ENCODE peak calls at places on chromosomes 2 and 18, in five cellular contexts. H, X, B, M and J are unnamed samples.

GRCh38 chr18:22800551-22800951 is 132.6 kb upstream of the RBBP8 start:
- DNase-seq in H (peak; percentile 13), X (no peak), M (no peak), B (no peak), J (no peak)

GRCh38 chr2:234670052-234670451 is 173.2 kb upstream of the ARL4C start:
- DNase-seq in H (no peak), X (no peak), B (peak; percentile 15), M (peak; percentile 39), J (no peak)

GRCh38 chr2:172086349-172087190 is 1.3 kb downstream of the DLX1 start:
- DNase-seq in M (peak; percentile 20), X (no peak), B (peak; percentile 91), H (no peak), J (no peak)

GRCh38 chr2:132668189-132668833 is 1.7 kb downstream of the LYPD1 start:
- DNase-seq in H (no peak), M (peak; percentile 45), X (no peak), B (peak; percentile 87), J (no peak)

GRCh38 chr2:235988271-235989015 is 179.7 kb downstream of the GBX2 start:
- DNase-seq in H (no peak), X (no peak), M (peak; percentile 41), B (no peak), J (no peak)

GRCh38 chr18:23585007-23585871 is 1.1 kb downstream of the NPC1 start:
- DNase-seq in B (peak; percentile 66), H (no peak), X (no peak), M (peak; percentile 40), J (no peak)

GRCh38 chr2:144707927-144708326 is 188.0 kb upstream of the ZEB2 start:
- DNase-seq in H (no peak), M (no peak), B (no peak), X (no peak), J (no peak)

GRCh38 chr2:143533846-143534245 is 404.6 kb downstream of the ARHGAP15 start:
- DNase-seq in X (no peak), B (peak; percentile 44), H (no peak), M (no peak), J (no peak)

GRCh38 chr2:8197825-8198224 is 484.0 kb upstream of the ID2 start:
- DNase-seq in X (no peak), H (no peak), B (no peak), M (no peak), J (no peak)

GRCh38 chr18:2905802-2906521 is 59.2 kb downstream of the EMILIN2 start:
- DNase-seq in X (no peak), M (peak; percentile 46), H (peak; percentile 75), B (peak; percentile 77), J (peak; percentile 78)

GRCh38 chr2:43193652-43193995 is 32.8 kb downstream of the ZFP36L2 start:
- DNase-seq in X (no peak), B (no peak), M (no peak), H (no peak), J (no peak)
- H3K4me1 ChIP-seq in X (peaks cover 28% of the 10 kb centered on the region), B (peaks cover 9% of the 10 kb centered on the region), M (no peaks in the 10 kb centered on the region), H (no peaks in the 10 kb centered on the region), J (no peaks in the 10 kb centered on the region)

GRCh38 chr2:45700407-45701013 is 49.0 kb downstream of the PRKCE start:
- DNase-seq in M (no peak), H (no peak), X (no peak), B (peak; percentile 48), J (no peak)
- TF ChIP-seq CTCF in M (no peak), H (no peak), X (no peak), B (no peak), J (no peak)

DNA sequence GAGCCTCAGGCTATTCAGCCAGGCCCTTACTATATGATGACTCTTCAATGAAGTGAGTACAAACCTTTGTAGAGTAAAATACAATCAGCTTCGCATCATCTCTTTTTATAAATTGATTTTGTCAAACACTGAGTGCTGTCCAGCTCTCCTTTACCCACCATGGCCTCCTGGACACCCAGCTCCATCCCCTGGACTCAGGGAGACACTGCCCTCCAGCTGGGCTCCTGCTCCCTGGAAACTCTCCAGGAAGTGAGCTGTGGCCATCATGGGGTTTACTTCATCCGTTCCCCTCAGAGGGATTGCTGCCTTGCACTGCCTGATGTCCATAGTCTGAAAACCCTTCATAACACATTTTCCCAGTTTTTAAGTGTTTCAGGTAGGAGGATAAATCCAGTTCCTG is 82.5 kb upstream of the XIRP2 start:
- DNase-seq in M (no peak), H (no peak), B (no peak), X (no peak), J (no peak)
- H3K36me3 ChIP-seq in M (no peaks in the 10 kb centered on the region), H (no peaks in the 10 kb centered on the region), B (no peaks in the 10 kb centered on the region), X (no peaks in the 10 kb centered on the region), J (no peaks in the 10 kb centered on the region)

GRCh38 chr18:53785811-53786210 is 438.7 kb downstream of the MBD2 start:
- DNase-seq in M (no peak), H (no peak), X (no peak), B (no peak), J (no peak)
- H3K4me1 ChIP-seq in M (no peaks in the 10 kb centered on the region), H (no peaks in the 10 kb centered on the region), X (no peaks in the 10 kb centered on the region), B (no peaks in the 10 kb centered on the region), J (no peaks in the 10 kb centered on the region)

GRCh38 chr2:46333912-46334311 is 36.7 kb downstream of the EPAS1 start:
- DNase-seq in M (peak; percentile 57), X (no peak), H (no peak), B (no peak), J (no peak)
- TF ChIP-seq CTCF in M (peak; percentile 48), X (no peak), H (peak; percentile 35), B (peak; percentile 66), J (peak; percentile 45)

GRCh38 chr2:112658820-112659667 is 13.3 kb downstream of the SLC20A1 start:
- DNase-seq in B (no peak), H (no peak), M (no peak), X (no peak), J (no peak)

GRCh38 chr2:112664689-112665088 is 18.9 kb downstream of the SLC20A1 start:
- DNase-seq in H (no peak), M (no peak), X (no peak), B (no peak), J (no peak)

GRCh38 chr2:112660138-112660537 is 14.4 kb downstream of the SLC20A1 start:
- DNase-seq in X (no peak), M (no peak), H (no peak), B (no peak), J (no peak)

GRCh38 chr2:112662702-112663101 is 17.0 kb downstream of the SLC20A1 start:
- DNase-seq in X (no peak), M (no peak), B (no peak), H (no peak), J (no peak)

DNA sequence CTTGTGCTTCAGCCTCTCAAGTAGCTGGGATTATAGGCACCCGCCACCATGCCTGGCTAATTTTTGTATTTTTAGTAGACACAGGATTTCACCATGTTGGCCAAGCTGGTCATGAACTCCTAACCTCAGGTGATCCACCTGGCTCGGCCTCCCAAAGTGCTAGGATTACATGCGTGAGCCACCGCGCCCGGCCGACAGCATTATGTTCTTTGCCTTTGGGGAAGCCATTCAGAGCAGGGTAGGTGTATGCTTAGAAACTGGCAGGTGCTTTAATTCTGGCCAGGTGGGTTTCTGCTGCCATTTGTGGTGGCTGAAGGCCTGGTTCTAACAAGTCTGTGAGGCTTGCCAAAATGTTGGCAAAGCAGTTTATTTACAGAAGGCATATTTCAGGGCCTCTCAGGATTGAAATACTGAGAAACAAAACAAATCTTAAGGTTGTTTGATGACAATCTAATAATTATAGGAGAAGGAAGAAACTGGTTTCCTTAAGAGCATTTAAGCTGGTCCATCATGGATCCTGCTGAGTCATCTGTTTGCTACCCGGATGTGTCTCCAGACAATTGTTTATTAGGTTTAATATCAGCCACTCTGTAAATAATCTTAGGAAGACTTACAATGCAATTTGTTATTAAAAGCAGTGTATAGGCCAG is 16.0 kb downstream of the SLC20A1 start:
- DNase-seq in X (no peak), B (no peak), H (no peak), M (no peak), J (no peak)
- H3K36me3 ChIP-seq in X (no peaks in the 10 kb centered on the region), B (peaks cover 78% of the 10 kb centered on the region), H (peaks cover 85% of the 10 kb centered on the region), M (peaks cover 58% of the 10 kb centered on the region), J (peaks cover 80% of the 10 kb centered on the region)

GRCh38 chr2:40430741-40431599 is 20.9 kb downstream of the SLC8A1 start:
- DNase-seq in B (no peak), X (no peak), H (no peak), M (no peak), J (no peak)

GRCh38 chr2:40434638-40435296 is 17.1 kb downstream of the SLC8A1 start:
- DNase-seq in H (no peak), B (no peak), X (no peak), M (peak; percentile 88), J (no peak)

GRCh38 chr2:40431600-40431955 is 20.3 kb downstream of the SLC8A1 start:
- DNase-seq in H (no peak), X (no peak), B (no peak), M (no peak), J (peak; percentile 58)

GRCh38 chr2:40433739-40434138 is 18.2 kb downstream of the SLC8A1 start:
- DNase-seq in H (no peak), B (no peak), M (no peak), X (no peak), J (no peak)

DNA sequence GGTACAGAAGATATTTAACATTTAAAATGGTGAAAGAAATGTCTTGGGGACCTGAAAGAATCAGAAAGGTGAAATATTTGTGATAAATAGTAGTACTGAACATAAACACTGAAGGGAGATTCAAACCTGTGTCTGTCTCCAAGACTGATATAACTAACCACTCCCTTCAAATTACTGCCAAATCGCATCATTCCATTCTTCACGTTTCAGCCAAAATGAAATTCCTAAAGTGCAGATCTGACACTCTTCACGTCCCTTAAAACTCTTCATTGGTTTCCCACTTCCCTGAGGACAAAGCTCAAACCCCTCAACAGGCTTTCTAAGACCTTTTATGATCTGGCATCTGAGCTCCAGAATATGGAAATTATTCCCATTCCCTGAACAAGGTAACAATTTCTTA is 19.0 kb downstream of the SLC8A1 start:
- DNase-seq in B (no peak), X (no peak), M (no peak), H (no peak), J (no peak)
- H3K4me1 ChIP-seq in B (no peaks in the 10 kb centered on the region), X (no peaks in the 10 kb centered on the region), M (peaks cover 31% of the 10 kb centered on the region), H (no peaks in the 10 kb centered on the region), J (peaks cover 99% of the 10 kb centered on the region)